ENCODE peak calls at places on chromosomes 3 and 15, in seven cellular contexts. One of them, this sample, is unnamed.

GRCh38 chr15:78715930-78716329 is 74.9 kb upstream of the CHRNB4 start:
- DNase-seq in GM12878: no peak
- DNase-seq in neural progenitor cell: no peak
- DNase-seq in H1: no peak
- DNase-seq in mammary epithelial cell: peak; percentile 94
- DNase-seq in GM23338: no peak
- DNase-seq in fibroblast of lung: peak; percentile 72
- DNase-seq in this sample: no peak

GRCh38 chr15:55221090-55222011 is 24.6 kb upstream of the RSL24D1 start:
- DNase-seq in GM23338: peak; percentile 35
- DNase-seq in mammary epithelial cell: peak; percentile 84
- DNase-seq in neural progenitor cell: no peak
- DNase-seq in GM12878: peak; percentile 52
- DNase-seq in fibroblast of lung: peak; percentile 97
- DNase-seq in H1: no peak
- DNase-seq in this sample: peak; percentile 11

GRCh38 chr3:3366391-3366790 is 186.9 kb upstream of the CRBN start:
- DNase-seq in mammary epithelial cell: no peak
- DNase-seq in neural progenitor cell: no peak
- DNase-seq in fibroblast of lung: no peak
- DNase-seq in GM23338: no peak
- DNase-seq in H1: no peak
- DNase-seq in GM12878: no peak
- DNase-seq in this sample: no peak

GRCh38 chr3:45180899-45181298 is 34.7 kb upstream of the CDCP1 start:
- DNase-seq in H1: no peak
- DNase-seq in fibroblast of lung: no peak
- DNase-seq in GM12878: no peak
- DNase-seq in neural progenitor cell: no peak
- DNase-seq in mammary epithelial cell: no peak
- DNase-seq in GM23338: no peak
- DNase-seq in this sample: no peak

GRCh38 chr15:38994310-38994709 is 429.7 kb upstream of the RASGRP1 start:
- DNase-seq in mammary epithelial cell: no peak
- DNase-seq in fibroblast of lung: no peak
- DNase-seq in neural progenitor cell: no peak
- DNase-seq in GM12878: no peak
- DNase-seq in GM23338: no peak
- DNase-seq in H1: no peak
- DNase-seq in this sample: no peak

GRCh38 chr3:16338124-16338523 is 73.1 kb downstream of the OXNAD1 start:
- DNase-seq in neural progenitor cell: no peak
- DNase-seq in fibroblast of lung: no peak
- DNase-seq in GM12878: peak; percentile 20
- DNase-seq in H1: no peak
- DNase-seq in mammary epithelial cell: no peak
- DNase-seq in GM23338: no peak
- DNase-seq in this sample: no peak

GRCh38 chr3:184259396-184259877 is 1.9 kb downstream of the CAMK2N2 start:
- DNase-seq in GM12878: no peak
- DNase-seq in fibroblast of lung: no peak
- DNase-seq in H1: no peak
- DNase-seq in neural progenitor cell: no peak
- DNase-seq in mammary epithelial cell: no peak
- DNase-seq in GM23338: no peak
- DNase-seq in this sample: no peak

GRCh38 chr3:149277338-149277813 is 55.7 kb upstream of the CP start:
- DNase-seq in H1: no peak
- DNase-seq in GM12878: peak; percentile 5
- DNase-seq in neural progenitor cell: no peak
- DNase-seq in fibroblast of lung: peak; percentile 71
- DNase-seq in GM23338: no peak
- DNase-seq in mammary epithelial cell: peak; percentile 78
- DNase-seq in this sample: no peak

GRCh38 chr15:63048986-63049665 is 6.6 kb downstream of the TPM1 start:
- DNase-seq in GM23338: peak; percentile 51
- DNase-seq in fibroblast of lung: peak; percentile 68
- DNase-seq in H1: no peak
- DNase-seq in GM12878: no peak
- DNase-seq in mammary epithelial cell: peak; percentile 64
- DNase-seq in neural progenitor cell: peak; percentile 65
- DNase-seq in this sample: peak; percentile 52

GRCh38 chr3:187744169-187745151 is 808 bp downstream of the BCL6 start:
- DNase-seq in GM23338: peak; percentile 54
- DNase-seq in mammary epithelial cell: peak; percentile 51
- DNase-seq in fibroblast of lung: peak; percentile 48
- DNase-seq in GM12878: no peak
- DNase-seq in H1: no peak
- DNase-seq in neural progenitor cell: peak; percentile 73
- DNase-seq in this sample: peak; percentile 48

GRCh38 chr3:193773266-193774183 is 180.5 kb downstream of the OPA1 start:
- DNase-seq in H1: no peak
- DNase-seq in GM23338: no peak
- DNase-seq in mammary epithelial cell: no peak
- DNase-seq in fibroblast of lung: no peak
- DNase-seq in GM12878: no peak
- DNase-seq in neural progenitor cell: no peak
- DNase-seq in this sample: no peak

GRCh38 chr15:58118272-58118671 is 19.9 kb upstream of the AQP9 start:
- DNase-seq in mammary epithelial cell: no peak
- DNase-seq in fibroblast of lung: no peak
- DNase-seq in H1: no peak
- DNase-seq in GM12878: no peak
- DNase-seq in neural progenitor cell: no peak
- DNase-seq in GM23338: no peak
- DNase-seq in this sample: no peak

GRCh38 chr3:120688121-120688520 is 6.1 kb upstream of the HGD start:
- DNase-seq in fibroblast of lung: peak; percentile 34
- DNase-seq in neural progenitor cell: no peak
- DNase-seq in mammary epithelial cell: no peak
- DNase-seq in H1: no peak
- DNase-seq in GM23338: no peak
- DNase-seq in GM12878: peak; percentile 55
- DNase-seq in this sample: no peak

GRCh38 chr3:178443634-178444033 is 92.6 kb upstream of the KCNMB2 start:
- DNase-seq in neural progenitor cell: no peak
- DNase-seq in fibroblast of lung: peak; percentile 50
- DNase-seq in GM12878: no peak
- DNase-seq in GM23338: no peak
- DNase-seq in H1: no peak
- DNase-seq in mammary epithelial cell: no peak
- DNase-seq in this sample: peak; percentile 35

GRCh38 chr15:63221346-63221745 is 31.9 kb downstream of the RAB8B start:
- DNase-seq in neural progenitor cell: no peak
- DNase-seq in H1: no peak
- DNase-seq in GM23338: no peak
- DNase-seq in GM12878: no peak
- DNase-seq in mammary epithelial cell: no peak
- DNase-seq in fibroblast of lung: peak; percentile 65
- DNase-seq in this sample: no peak

GRCh38 chr3:125460233-125460632 is 59.8 kb downstream of the SNX4 start:
- DNase-seq in H1: no peak
- DNase-seq in mammary epithelial cell: no peak
- DNase-seq in GM23338: no peak
- DNase-seq in GM12878: no peak
- DNase-seq in neural progenitor cell: no peak
- DNase-seq in fibroblast of lung: no peak
- DNase-seq in this sample: no peak

GRCh38 chr15:74614744-74615312 is 808 bp upstream of the CLK3 start:
- DNase-seq in H1: no peak
- DNase-seq in GM23338: peak; percentile 66
- DNase-seq in GM12878: peak; percentile 62
- DNase-seq in fibroblast of lung: peak; percentile 65
- DNase-seq in mammary epithelial cell: peak; percentile 52
- DNase-seq in neural progenitor cell: peak; percentile 93
- DNase-seq in this sample: peak; percentile 89

GRCh38 chr3:18051312-18051711 is 308.9 kb upstream of the TBC1D5 start:
- DNase-seq in GM23338: no peak
- DNase-seq in mammary epithelial cell: no peak
- DNase-seq in neural progenitor cell: no peak
- DNase-seq in fibroblast of lung: no peak
- DNase-seq in GM12878: no peak
- DNase-seq in H1: no peak
- DNase-seq in this sample: no peak

GRCh38 chr3:157544501-157545139 is 41.4 kb upstream of the VEPH1 start:
- DNase-seq in neural progenitor cell: no peak
- DNase-seq in GM23338: no peak
- DNase-seq in H1: no peak
- DNase-seq in GM12878: no peak
- DNase-seq in fibroblast of lung: peak; percentile 94
- DNase-seq in mammary epithelial cell: no peak
- DNase-seq in this sample: no peak

GRCh38 chr3:112007641-112008040 is 8.9 kb downstream of the TAGLN3 start:
- DNase-seq in H1: no peak
- DNase-seq in GM23338: no peak
- DNase-seq in GM12878: no peak
- DNase-seq in neural progenitor cell: no peak
- DNase-seq in mammary epithelial cell: no peak
- DNase-seq in fibroblast of lung: peak; percentile 54
- DNase-seq in this sample: peak; percentile 55

GRCh38 chr15:82567661-82568060 is 27.4 kb upstream of the RPS17 start:
- DNase-seq in neural progenitor cell: no peak
- DNase-seq in GM12878: no peak
- DNase-seq in GM23338: no peak
- DNase-seq in H1: no peak
- DNase-seq in mammary epithelial cell: no peak
- DNase-seq in fibroblast of lung: no peak
- DNase-seq in this sample: no peak

GRCh38 chr3:61805510-61806080 is 244.2 kb downstream of the PTPRG start:
- DNase-seq in fibroblast of lung: peak; percentile 80
- DNase-seq in GM12878: no peak
- DNase-seq in neural progenitor cell: no peak
- DNase-seq in mammary epithelial cell: no peak
- DNase-seq in GM23338: no peak
- DNase-seq in H1: no peak
- DNase-seq in this sample: no peak

GRCh38 chr3:97432914-97433313 is 331.6 kb upstream of the ARL6 start:
- DNase-seq in GM12878: no peak
- DNase-seq in mammary epithelial cell: no peak
- DNase-seq in H1: no peak
- DNase-seq in fibroblast of lung: no peak
- DNase-seq in GM23338: peak; percentile 12
- DNase-seq in neural progenitor cell: no peak
- DNase-seq in this sample: no peak

GRCh38 chr3:190070623-190071347 is 49.9 kb downstream of the P3H2 start:
- DNase-seq in neural progenitor cell: no peak
- DNase-seq in GM23338: no peak
- DNase-seq in mammary epithelial cell: no peak
- DNase-seq in fibroblast of lung: peak; percentile 47
- DNase-seq in H1: no peak
- DNase-seq in GM12878: no peak
- DNase-seq in this sample: peak; percentile 33

GRCh38 chr3:140931801-140932200 is 9.8 kb upstream of the SLC25A36 start:
- DNase-seq in H1: no peak
- DNase-seq in neural progenitor cell: no peak
- DNase-seq in fibroblast of lung: no peak
- DNase-seq in GM12878: no peak
- DNase-seq in GM23338: no peak
- DNase-seq in mammary epithelial cell: no peak
- DNase-seq in this sample: no peak

GRCh38 chr3:50365080-50365841 is 5.9 kb upstream of the TMEM115 start:
- DNase-seq in GM12878: no peak
- DNase-seq in GM23338: peak; percentile 97
- DNase-seq in mammary epithelial cell: peak; percentile 85
- DNase-seq in neural progenitor cell: peak; percentile 88
- DNase-seq in fibroblast of lung: peak; percentile 56
- DNase-seq in H1: peak; percentile 78
- DNase-seq in this sample: peak; percentile 49

GRCh38 chr3:73681610-73682009 is 56.9 kb upstream of the PDZRN3 start:
- DNase-seq in H1: no peak
- DNase-seq in GM12878: no peak
- DNase-seq in neural progenitor cell: no peak
- DNase-seq in fibroblast of lung: peak; percentile 64
- DNase-seq in GM23338: no peak
- DNase-seq in mammary epithelial cell: peak; percentile 61
- DNase-seq in this sample: no peak

GRCh38 chr15:41501961-41502786 is 8.5 kb downstream of the ITPKA start:
- DNase-seq in GM23338: peak; percentile 65
- DNase-seq in H1: no peak
- DNase-seq in neural progenitor cell: peak; percentile 56
- DNase-seq in GM12878: no peak
- DNase-seq in mammary epithelial cell: no peak
- DNase-seq in fibroblast of lung: no peak
- DNase-seq in this sample: no peak
- TF ChIP-seq EZH2 in GM23338: no peak
- TF ChIP-seq EZH2 in H1: peak; percentile 95
- TF ChIP-seq EZH2 in neural progenitor cell: peak; percentile 99
- TF ChIP-seq EZH2 in GM12878: no peak
- TF ChIP-seq EZH2 in mammary epithelial cell: peak; percentile 60
- TF ChIP-seq EZH2 in fibroblast of lung: peak; percentile 89
- TF ChIP-seq EZH2 in this sample: no peak

GRCh38 chr15:45705510-45706473 is 71.0 kb downstream of the SQOR start:
- DNase-seq in GM12878: peak; percentile 63
- DNase-seq in GM23338: peak; percentile 95
- DNase-seq in H1: peak; percentile 68
- DNase-seq in mammary epithelial cell: peak; percentile 70
- DNase-seq in fibroblast of lung: peak; percentile 89
- DNase-seq in neural progenitor cell: peak; percentile 91
- DNase-seq in this sample: peak; percentile 91
- TF ChIP-seq CTCF in GM12878: peak; percentile 86
- TF ChIP-seq CTCF in GM23338: peak; percentile 89
- TF ChIP-seq CTCF in H1: peak; percentile 90
- TF ChIP-seq CTCF in mammary epithelial cell: peak; percentile 67
- TF ChIP-seq CTCF in fibroblast of lung: peak; percentile 90
- TF ChIP-seq CTCF in neural progenitor cell: peak; percentile 89
- TF ChIP-seq CTCF in this sample: peak; percentile 87

GRCh38 chr15:66251790-66252355 is 1.7 kb downstream of the MEGF11 start:
- DNase-seq in mammary epithelial cell: no peak
- DNase-seq in fibroblast of lung: no peak
- DNase-seq in GM23338: peak; percentile 65
- DNase-seq in H1: no peak
- DNase-seq in neural progenitor cell: peak; percentile 65
- DNase-seq in GM12878: no peak
- DNase-seq in this sample: peak; percentile 25
- TF ChIP-seq EZH2 in mammary epithelial cell: no peak
- TF ChIP-seq EZH2 in fibroblast of lung: peak; percentile 51
- TF ChIP-seq EZH2 in GM23338: no peak
- TF ChIP-seq EZH2 in H1: no peak
- TF ChIP-seq EZH2 in neural progenitor cell: no peak
- TF ChIP-seq EZH2 in GM12878: no peak
- TF ChIP-seq EZH2 in this sample: no peak

DNA sequence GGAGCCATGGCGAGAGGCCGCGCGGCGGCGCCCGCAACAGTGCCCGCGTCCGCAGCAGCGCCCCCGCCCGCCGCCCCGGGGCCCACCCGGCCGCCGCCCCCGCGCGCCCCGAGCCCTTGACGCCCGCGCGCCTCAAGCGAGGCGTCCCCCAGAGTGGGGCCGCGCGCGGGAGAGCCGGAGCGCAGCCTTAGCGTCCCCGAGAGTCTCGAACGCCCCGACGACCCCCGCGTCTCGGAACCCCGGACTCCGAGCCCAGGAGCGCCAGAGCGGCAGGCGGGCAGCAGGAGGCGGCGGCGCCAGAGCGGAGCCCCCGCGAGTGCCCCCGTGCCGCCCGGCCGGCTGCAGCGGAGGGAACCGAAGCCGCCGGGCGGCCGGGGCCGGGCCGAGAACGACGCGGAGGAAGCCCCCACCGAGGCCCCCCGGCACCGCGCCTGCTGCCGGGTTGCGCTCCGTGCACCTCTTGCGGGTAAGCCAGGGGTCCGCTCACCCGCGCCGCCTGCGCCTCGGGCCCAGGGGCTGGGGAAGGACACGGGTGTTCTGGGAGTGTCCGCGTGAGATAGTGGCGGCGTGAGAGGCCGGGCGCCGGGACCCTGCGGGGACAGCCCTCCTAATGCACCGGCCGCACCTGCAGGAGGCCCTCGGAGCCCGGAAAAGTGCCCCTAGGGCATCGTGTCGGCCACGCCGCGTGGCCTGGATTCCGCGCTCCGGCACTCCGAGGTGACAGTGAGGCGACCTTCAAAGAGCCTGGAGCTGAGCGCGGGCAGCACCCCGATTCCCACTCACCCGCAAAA is 51.9 kb upstream of the ULK4 start:
- DNase-seq in neural progenitor cell: peak; percentile 66
- DNase-seq in GM23338: peak; percentile 50
- DNase-seq in H1: no peak
- DNase-seq in mammary epithelial cell: no peak
- DNase-seq in GM12878: no peak
- DNase-seq in fibroblast of lung: no peak
- DNase-seq in this sample: no peak
- TF ChIP-seq CTCF in neural progenitor cell: no peak
- TF ChIP-seq CTCF in GM23338: peak; percentile 15
- TF ChIP-seq CTCF in H1: no peak
- TF ChIP-seq CTCF in mammary epithelial cell: no peak
- TF ChIP-seq CTCF in GM12878: peak; percentile 15
- TF ChIP-seq CTCF in fibroblast of lung: no peak
- TF ChIP-seq CTCF in this sample: no peak